ENCODE peak calls at places on chromosome 18, in seven cellular contexts. One of them, this sample, is unnamed.

GRCh38 chr18:22778996-22779395 is 154.1 kb upstream of the RBBP8 start:
- DNase-seq in IMR-90: no peak
- DNase-seq in aorta: no peak
- DNase-seq in spleen: no peak
- DNase-seq in K562: no peak
- DNase-seq in esophagus squamous epithelium: no peak
- DNase-seq in AG04449: no peak
- DNase-seq in this sample: no peak

GRCh38 chr18:68150976-68151375 is 563.9 kb downstream of the TMX3 start:
- DNase-seq in IMR-90: no peak
- DNase-seq in AG04449: no peak
- DNase-seq in spleen: no peak
- DNase-seq in K562: no peak
- DNase-seq in aorta: no peak
- DNase-seq in esophagus squamous epithelium: no peak
- DNase-seq in this sample: no peak

GRCh38 chr18:37566479-37567060 is 972 bp upstream of the CELF4 start:
- DNase-seq in IMR-90: no peak
- DNase-seq in K562: no peak
- DNase-seq in AG04449: no peak
- DNase-seq in aorta: no peak
- DNase-seq in esophagus squamous epithelium: no peak
- DNase-seq in spleen: peak; percentile 71
- DNase-seq in this sample: no peak

GRCh38 chr18:38940863-38941531 is 1375.4 kb upstream of the CELF4 start:
- DNase-seq in aorta: no peak
- DNase-seq in spleen: no peak
- DNase-seq in K562: peak; percentile 15
- DNase-seq in IMR-90: peak; percentile 53
- DNase-seq in AG04449: no peak
- DNase-seq in esophagus squamous epithelium: no peak
- DNase-seq in this sample: peak; percentile 54

GRCh38 chr18:13086906-13087305 is 95.7 kb downstream of the CEP192 start:
- DNase-seq in AG04449: no peak
- DNase-seq in spleen: no peak
- DNase-seq in IMR-90: no peak
- DNase-seq in esophagus squamous epithelium: no peak
- DNase-seq in K562: no peak
- DNase-seq in aorta: no peak
- DNase-seq in this sample: no peak

GRCh38 chr18:9017900-9018217 is 84.6 kb upstream of the NDUFV2 start:
- DNase-seq in spleen: no peak
- DNase-seq in aorta: no peak
- DNase-seq in IMR-90: peak; percentile 81
- DNase-seq in AG04449: no peak
- DNase-seq in K562: no peak
- DNase-seq in esophagus squamous epithelium: no peak
- DNase-seq in this sample: peak; percentile 49

GRCh38 chr18:23207191-23207955 is 72.1 kb downstream of the CABLES1 start:
- DNase-seq in AG04449: no peak
- DNase-seq in spleen: no peak
- DNase-seq in aorta: no peak
- DNase-seq in esophagus squamous epithelium: no peak
- DNase-seq in IMR-90: peak; percentile 68
- DNase-seq in K562: peak; percentile 82
- DNase-seq in this sample: no peak

GRCh38 chr18:2547477-2548087 is 23.7 kb downstream of the METTL4 start:
- DNase-seq in IMR-90: peak; percentile 71
- DNase-seq in K562: peak; percentile 56
- DNase-seq in esophagus squamous epithelium: no peak
- DNase-seq in AG04449: no peak
- DNase-seq in spleen: no peak
- DNase-seq in aorta: no peak
- DNase-seq in this sample: no peak

GRCh38 chr18:57075716-57076400 is 71.0 kb upstream of the BOD1L2 start:
- DNase-seq in K562: no peak
- DNase-seq in aorta: no peak
- DNase-seq in AG04449: no peak
- DNase-seq in esophagus squamous epithelium: no peak
- DNase-seq in IMR-90: no peak
- DNase-seq in spleen: no peak
- DNase-seq in this sample: no peak

GRCh38 chr18:55501594-55502345 is 86.2 kb downstream of the TCF4 start:
- DNase-seq in spleen: no peak
- DNase-seq in K562: no peak
- DNase-seq in IMR-90: peak; percentile 45
- DNase-seq in esophagus squamous epithelium: no peak
- DNase-seq in aorta: no peak
- DNase-seq in AG04449: no peak
- DNase-seq in this sample: no peak

GRCh38 chr18:5704847-5705246 is 161.1 kb upstream of the EPB41L3 start:
- DNase-seq in esophagus squamous epithelium: no peak
- DNase-seq in K562: no peak
- DNase-seq in spleen: no peak
- DNase-seq in IMR-90: no peak
- DNase-seq in aorta: no peak
- DNase-seq in AG04449: no peak
- DNase-seq in this sample: no peak

GRCh38 chr18:48782381-48782841 is 168.4 kb downstream of the SMAD7 start:
- DNase-seq in IMR-90: no peak
- DNase-seq in esophagus squamous epithelium: no peak
- DNase-seq in AG04449: no peak
- DNase-seq in K562: no peak
- DNase-seq in aorta: peak; percentile 88
- DNase-seq in spleen: no peak
- DNase-seq in this sample: no peak

GRCh38 chr18:25895518-25895917 is 194.9 kb downstream of the SS18 start:
- DNase-seq in AG04449: no peak
- DNase-seq in aorta: no peak
- DNase-seq in K562: no peak
- DNase-seq in spleen: no peak
- DNase-seq in esophagus squamous epithelium: no peak
- DNase-seq in IMR-90: no peak
- DNase-seq in this sample: no peak

GRCh38 chr18:75216212-75216925 is 5.8 kb downstream of the TSHZ1 start:
- DNase-seq in spleen: no peak
- DNase-seq in IMR-90: peak; percentile 20
- DNase-seq in esophagus squamous epithelium: no peak
- DNase-seq in aorta: no peak
- DNase-seq in AG04449: no peak
- DNase-seq in K562: no peak
- DNase-seq in this sample: no peak
- H3K4me3 ChIP-seq in spleen: no peak overlapping the region
- H3K4me3 ChIP-seq in IMR-90: no peak overlapping the region
- H3K4me3 ChIP-seq in esophagus squamous epithelium: no peak overlapping the region
- H3K4me3 ChIP-seq in aorta: no peak overlapping the region
- H3K4me3 ChIP-seq in AG04449: no peak overlapping the region
- H3K4me3 ChIP-seq in K562: no peak overlapping the region
- H3K4me3 ChIP-seq in this sample: no peak overlapping the region

DNA sequence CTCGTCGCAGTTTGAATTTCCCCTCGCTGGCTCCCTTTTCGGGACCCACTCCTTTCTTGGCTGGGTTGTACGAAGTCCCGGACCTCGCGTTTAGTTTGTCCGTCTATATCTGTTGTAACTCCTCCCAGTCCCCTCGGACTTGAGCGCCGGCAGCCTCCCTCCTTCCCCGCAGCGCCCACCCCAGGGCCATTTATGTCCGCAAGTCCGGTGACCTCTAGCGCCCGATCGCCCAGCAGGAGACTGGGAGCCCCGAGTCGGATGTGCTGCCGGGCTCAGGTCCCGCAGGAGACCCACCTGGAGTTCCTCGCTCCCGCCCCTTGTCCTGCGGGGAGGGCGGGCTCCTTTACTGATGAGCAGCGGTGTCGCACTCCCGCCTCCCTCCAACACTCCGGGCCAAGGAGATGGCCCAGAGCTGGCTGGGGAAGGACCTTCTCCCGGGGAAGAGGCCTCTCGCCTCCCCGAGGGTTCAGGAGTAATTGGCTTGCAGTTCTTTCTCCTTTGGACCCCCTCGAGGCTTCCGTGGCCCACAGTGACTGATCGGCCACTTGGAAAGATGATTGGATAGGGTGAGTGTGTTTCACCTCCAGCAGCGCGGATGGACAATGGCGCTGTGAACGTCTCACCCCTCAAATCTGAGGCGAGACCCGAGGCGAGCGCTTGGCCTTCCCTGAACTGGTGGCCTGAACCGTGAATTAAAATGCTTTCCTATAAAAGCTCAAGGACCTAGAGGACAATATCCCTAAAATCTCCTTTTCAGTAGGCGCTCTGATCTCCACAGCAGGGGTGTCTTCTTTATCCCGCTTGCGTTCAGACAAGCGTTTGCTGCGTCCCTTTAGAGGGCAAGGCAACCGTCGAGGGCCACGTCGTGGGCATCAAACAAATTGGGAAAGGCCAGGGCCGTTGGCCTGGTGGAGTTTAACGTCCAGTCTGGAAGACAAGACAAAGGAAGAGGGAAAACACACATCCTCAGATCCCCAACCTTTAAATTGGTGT is 978 bp upstream of the RAX start:
- DNase-seq in K562: no peak
- DNase-seq in aorta: no peak
- DNase-seq in spleen: peak; percentile 51
- DNase-seq in IMR-90: no peak
- DNase-seq in esophagus squamous epithelium: no peak
- DNase-seq in AG04449: no peak
- DNase-seq in this sample: no peak
- H3K4me3 ChIP-seq in K562: no peak overlapping the region
- H3K4me3 ChIP-seq in aorta: no peak overlapping the region
- H3K4me3 ChIP-seq in spleen: no peak overlapping the region
- H3K4me3 ChIP-seq in IMR-90: no peak overlapping the region
- H3K4me3 ChIP-seq in esophagus squamous epithelium: no peak overlapping the region
- H3K4me3 ChIP-seq in AG04449: no peak overlapping the region
- H3K4me3 ChIP-seq in this sample: no peak overlapping the region

DNA sequence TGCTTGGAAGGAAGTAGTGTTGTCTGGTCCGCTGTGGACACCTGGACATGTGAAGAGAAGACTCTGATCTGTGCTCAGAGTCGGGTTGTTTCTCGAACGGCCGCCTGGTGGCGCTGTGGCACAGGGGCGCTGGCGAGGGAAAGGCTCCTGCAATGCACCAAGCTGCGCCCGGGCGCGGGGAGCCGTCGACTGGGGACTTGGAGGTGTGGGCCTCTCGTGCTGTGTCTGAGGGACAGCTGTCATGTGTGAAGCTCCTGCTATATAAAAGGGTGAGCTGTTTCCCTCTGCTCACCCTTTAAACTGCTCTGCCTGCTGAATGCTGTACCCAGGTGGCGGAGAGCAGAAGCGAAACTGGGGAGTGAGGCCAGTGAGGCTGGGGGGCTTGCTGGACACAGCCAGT is 44.0 kb downstream of the GNAL start:
- DNase-seq in spleen: peak; percentile 94
- DNase-seq in esophagus squamous epithelium: no peak
- DNase-seq in aorta: peak; percentile 93
- DNase-seq in K562: peak; percentile 79
- DNase-seq in IMR-90: peak; percentile 57
- DNase-seq in AG04449: no peak
- DNase-seq in this sample: peak; percentile 11
- H3K4me3 ChIP-seq in spleen: no peak overlapping the region
- H3K4me3 ChIP-seq in esophagus squamous epithelium: no peak overlapping the region
- H3K4me3 ChIP-seq in aorta: no peak overlapping the region
- H3K4me3 ChIP-seq in K562: no peak overlapping the region
- H3K4me3 ChIP-seq in IMR-90: peak overlapping the region; percentile 39
- H3K4me3 ChIP-seq in AG04449: peak overlapping the region; percentile 44
- H3K4me3 ChIP-seq in this sample: no peak overlapping the region

GRCh38 chr18:69936191-69936558 is 11.5 kb downstream of the CD226 start:
- DNase-seq in IMR-90: no peak
- DNase-seq in spleen: no peak
- DNase-seq in aorta: no peak
- DNase-seq in AG04449: no peak
- DNase-seq in K562: no peak
- DNase-seq in esophagus squamous epithelium: no peak
- DNase-seq in this sample: no peak

GRCh38 chr18:69935319-69936190 is 12.1 kb downstream of the CD226 start:
- DNase-seq in aorta: no peak
- DNase-seq in esophagus squamous epithelium: no peak
- DNase-seq in K562: no peak
- DNase-seq in spleen: peak; percentile 83
- DNase-seq in AG04449: no peak
- DNase-seq in IMR-90: no peak
- DNase-seq in this sample: no peak

GRCh38 chr18:69934866-69935265 is 12.8 kb downstream of the CD226 start:
- DNase-seq in esophagus squamous epithelium: no peak
- DNase-seq in aorta: no peak
- DNase-seq in IMR-90: no peak
- DNase-seq in K562: no peak
- DNase-seq in spleen: no peak
- DNase-seq in AG04449: no peak
- DNase-seq in this sample: no peak
- H3K4me3 ChIP-seq in esophagus squamous epithelium: no peak overlapping the region
- H3K4me3 ChIP-seq in aorta: no peak overlapping the region
- H3K4me3 ChIP-seq in IMR-90: no peak overlapping the region
- H3K4me3 ChIP-seq in K562: no peak overlapping the region
- H3K4me3 ChIP-seq in spleen: no peak overlapping the region
- H3K4me3 ChIP-seq in AG04449: no peak overlapping the region
- H3K4me3 ChIP-seq in this sample: no peak overlapping the region

DNA sequence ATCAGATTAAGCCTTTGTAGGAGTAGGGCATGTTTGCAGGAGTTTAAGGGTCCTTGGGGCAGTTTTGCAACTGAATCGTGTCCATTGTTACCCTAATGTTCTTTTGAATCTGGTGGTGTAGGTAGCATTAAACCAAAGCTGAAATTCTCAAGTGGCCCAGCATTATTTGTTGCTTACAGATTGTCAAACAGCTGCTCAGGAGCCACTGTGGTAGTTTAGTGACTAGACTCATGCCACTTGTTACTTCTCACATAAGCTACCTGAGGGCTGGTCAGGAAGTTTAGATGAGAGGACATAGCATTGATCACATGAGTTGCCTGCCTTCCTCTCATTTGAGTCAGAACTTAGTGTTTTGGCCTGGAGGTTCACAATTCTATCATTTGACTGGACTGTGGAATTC is 157.6 kb downstream of the HAUS1 start:
- DNase-seq in aorta: no peak
- DNase-seq in AG04449: no peak
- DNase-seq in K562: no peak
- DNase-seq in spleen: no peak
- DNase-seq in IMR-90: peak; percentile 51
- DNase-seq in esophagus squamous epithelium: no peak
- DNase-seq in this sample: no peak
- H3K4me3 ChIP-seq in aorta: no peak overlapping the region
- H3K4me3 ChIP-seq in AG04449: no peak overlapping the region
- H3K4me3 ChIP-seq in K562: no peak overlapping the region
- H3K4me3 ChIP-seq in spleen: no peak overlapping the region
- H3K4me3 ChIP-seq in IMR-90: no peak overlapping the region
- H3K4me3 ChIP-seq in esophagus squamous epithelium: no peak overlapping the region
- H3K4me3 ChIP-seq in this sample: no peak overlapping the region